ENCODE peak calls at places on chromosomes 11 and 22, in six cellular contexts. I is uterus, Q is ELR, X is MM.1S, V is NCI-H748 treated with DMSO at 0.1 percent for 48 hours, P is RWPE1. T is an unnamed sample.

GRCh38 chr22:20000246-20001081 is 16.2 kb downstream of the ARVCF start:
- DNase-seq in I (no peak), Q (no peak), X (no peak), V (no peak), P (no peak), T (no peak)

GRCh38 chr11:2797741-2798361 is 87.7 kb downstream of the CDKN1C start:
- DNase-seq in I (peak; percentile 12), Q (no peak), X (no peak), V (no peak), P (no peak), T (no peak)

GRCh38 chr22:37559901-37560681 is at the start of gene CDC42EP1:
- DNase-seq in I (no peak), Q (peak; percentile 65), X (no peak), V (no peak), P (no peak), T (peak; percentile 71)

GRCh38 chr11:34263462-34264186 is 94.2 kb downstream of the ABTB2 start:
- DNase-seq in I (peak; percentile 82), Q (peak; percentile 75), X (no peak), V (peak; percentile 40), P (peak; percentile 84), T (peak; percentile 89)

GRCh38 chr11:96303067-96303466 is 39.9 kb downstream of the MAML2 start:
- DNase-seq in I (no peak), Q (peak; percentile 88), X (no peak), V (no peak), P (peak; percentile 58), T (no peak)

GRCh38 chr22:36221799-36222751 is 17.3 kb downstream of the APOL2 start:
- DNase-seq in I (no peak), Q (peak; percentile 42), X (peak; percentile 63), V (peak; percentile 21), P (no peak), T (peak; percentile 70)

GRCh38 chr11:60899021-60899936 is 7.1 kb downstream of the PRPF19 start:
- DNase-seq in I (peak; percentile 34), Q (peak; percentile 76), X (peak; percentile 35), V (peak; percentile 30), P (peak; percentile 52), T (peak; percentile 58)

GRCh38 chr11:6650104-6650503 is 5.5 kb downstream of the DCHS1 start:
- DNase-seq in I (no peak), Q (no peak), X (no peak), V (no peak), P (no peak), T (no peak)

GRCh38 chr11:57191308-57191707 is 9.6 kb downstream of the LRRC55 start:
- DNase-seq in I (no peak), Q (no peak), X (no peak), V (no peak), P (no peak), T (no peak)

GRCh38 chr11:84437129-84438123 is 1151.3 kb upstream of the CCDC90B start:
- DNase-seq in I (no peak), Q (no peak), X (peak; percentile 52), V (peak; percentile 24), P (no peak), T (peak; percentile 39)

GRCh38 chr11:122853971-122854446 is 15.7 kb downstream of the CRTAM start:
- DNase-seq in I (peak; percentile 54), Q (peak; percentile 85), X (peak; percentile 59), V (peak; percentile 26), P (peak; percentile 77), T (peak; percentile 61)

GRCh38 chr11:85628771-85629341 is 463 bp downstream of the TMEM126B start:
- DNase-seq in I (no peak), Q (peak; percentile 46), X (no peak), V (no peak), P (no peak), T (no peak)

GRCh38 chr11:128905345-128906184 is 14.4 kb downstream of the KCNJ5 start:
- DNase-seq in I (no peak), Q (peak; percentile 64), X (peak; percentile 49), V (no peak), P (peak; percentile 67), T (peak; percentile 69)

GRCh38 chr11:36030707-36031365 is 87.0 kb downstream of the LDLRAD3 start:
- DNase-seq in I (no peak), Q (no peak), X (no peak), V (no peak), P (no peak), T (no peak)

GRCh38 chr22:48835364-48835763 is 992.3 kb downstream of the BRD1 start:
- DNase-seq in I (no peak), Q (no peak), X (no peak), V (no peak), P (no peak), T (no peak)

GRCh38 chr11:104343578-104343977 is 179.6 kb upstream of the PDGFD start:
- DNase-seq in I (no peak), Q (peak; percentile 35), X (no peak), V (peak; percentile 88), P (peak; percentile 1), T (peak; percentile 4)

GRCh38 chr11:83502041-83502440 is 215.9 kb upstream of the CCDC90B start:
- DNase-seq in I (no peak), Q (peak; percentile 12), X (no peak), V (no peak), P (peak; percentile 1), T (no peak)

T was measured in Calu3.